ENCODE peak calls at places on chromosomes 12 and 14, in ten cellular contexts. V is AG04450; B is ascending aorta; E is fibroblast of pulmonary artery; R is naive thymus-derived CD4-positive, alpha-beta T cell; G is endodermal cell; X is pancreas; L is cardiac fibroblast; M is heart left ventricle; Z is stomach. Y is an unnamed sample.
A peak's percentile ranks its signal among the peaks of the same experiment; 100 is the strongest.

GRCh38 chr14:21072102-21072501 is 2.0 kb downstream of the ARHGEF40 start:
- DNase-seq in L (peak; percentile 83), V (peak; percentile 44), X (no peak), B (no peak), M (peak; percentile 55), Z (no peak), G (no peak), R (no peak), E (peak; percentile 76), Y (no peak)

GRCh38 chr14:75060420-75060819 is 3.4 kb downstream of the ACYP1 start:
- DNase-seq in X (no peak), E (no peak), G (no peak), R (no peak), Z (no peak), M (no peak), B (no peak), V (no peak), L (no peak), Y (no peak)

GRCh38 chr12:75955251-75955650 is 76.3 kb downstream of the PHLDA1 start:
- DNase-seq in M (no peak), G (peak; percentile 69), Z (no peak), E (no peak), R (no peak), V (no peak), L (no peak), B (no peak), X (no peak), Y (no peak)

GRCh38 chr12:69008510-69008909 is 75.5 kb upstream of the CPM start:
- DNase-seq in Z (no peak), B (no peak), X (no peak), G (no peak), E (peak; percentile 33), M (no peak), V (no peak), R (no peak), L (no peak), Y (no peak)

GRCh38 chr14:104295681-104296387 is 157.4 kb downstream of the KIF26A start:
- DNase-seq in M (no peak), Z (no peak), V (no peak), E (no peak), L (no peak), X (peak; percentile 39), R (no peak), G (peak; percentile 49), B (no peak), Y (no peak)

GRCh38 chr14:73526036-73526984 is 10.6 kb upstream of the ACOT1 start:
- DNase-seq in R (no peak), V (no peak), M (peak; percentile 65), E (no peak), Z (peak; percentile 84), G (no peak), X (peak; percentile 86), B (no peak), L (peak; percentile 24), Y (no peak)

GRCh38 chr14:71594828-71595227 is 337.4 kb upstream of the RGS6 start:
- DNase-seq in B (no peak), M (no peak), Z (no peak), E (no peak), L (peak; percentile 20), G (no peak), V (no peak), R (peak; percentile 36), X (no peak), Y (no peak)

GRCh38 chr14:75769047-75769685 is 108.1 kb downstream of the TTLL5 start:
- DNase-seq in M (no peak), R (no peak), E (no peak), Z (no peak), X (no peak), L (no peak), B (no peak), V (no peak), G (no peak), Y (no peak)

GRCh38 chr12:53805801-53806200 is 54.0 kb upstream of the CISTR start:
- DNase-seq in R (no peak), V (no peak), E (no peak), B (no peak), Z (no peak), X (no peak), L (no peak), G (no peak), M (no peak), Y (no peak)

GRCh38 chr14:104892517-104893434 is 27.7 kb downstream of the CEP170B start:
- DNase-seq in G (peak; percentile 49), V (no peak), M (peak; percentile 17), L (no peak), Z (peak; percentile 24), X (peak; percentile 80), B (peak; percentile 56), R (no peak), E (no peak), Y (no peak)

GRCh38 chr12:109670647-109671046 is 43.0 kb upstream of the FAM222A start:
- DNase-seq in G (peak; percentile 69), E (no peak), X (no peak), R (no peak), B (no peak), M (no peak), V (no peak), L (no peak), Z (no peak), Y (no peak)

GRCh38 chr12:7190268-7191055 is 976 bp downstream of the PEX5 start:
- DNase-seq in X (peak; percentile 78), L (peak; percentile 11), E (peak; percentile 14), V (no peak), M (peak; percentile 28), Z (no peak), G (no peak), R (peak; percentile 1), B (peak; percentile 70), Y (no peak)

GRCh38 chr12:132151766-132152410 is 7.6 kb downstream of the NOC4L start:
- DNase-seq in Z (no peak), M (no peak), L (no peak), R (no peak), E (no peak), B (no peak), G (no peak), V (no peak), X (peak; percentile 74), Y (no peak)

GRCh38 chr12:103249614-103250013 is 246.2 kb downstream of the C12orf42 start:
- DNase-seq in Z (no peak), B (no peak), M (no peak), E (no peak), G (no peak), V (no peak), L (no peak), R (no peak), X (no peak), Y (no peak)

GRCh38 chr12:2306012-2306411 is 253.2 kb downstream of the CACNA1C start:
- DNase-seq in L (no peak), B (no peak), V (no peak), Z (no peak), M (no peak), G (peak; percentile 93), E (no peak), X (no peak), R (no peak), Y (no peak)

GRCh38 chr14:89543420-89543790 is 126.4 kb upstream of the FOXN3 start:
- DNase-seq in V (no peak), M (no peak), L (peak; percentile 16), B (no peak), Z (peak; percentile 32), R (no peak), X (no peak), G (no peak), E (no peak), Y (no peak)
- H3K4me3 ChIP-seq in V (no peak overlapping the region), M (no peak overlapping the region), L (no peak overlapping the region), B (no peak overlapping the region), Z (no peak overlapping the region), R (no peak overlapping the region), X (no peak overlapping the region), G (no peak overlapping the region), E (no peak overlapping the region), Y (no peak overlapping the region)

DNA sequence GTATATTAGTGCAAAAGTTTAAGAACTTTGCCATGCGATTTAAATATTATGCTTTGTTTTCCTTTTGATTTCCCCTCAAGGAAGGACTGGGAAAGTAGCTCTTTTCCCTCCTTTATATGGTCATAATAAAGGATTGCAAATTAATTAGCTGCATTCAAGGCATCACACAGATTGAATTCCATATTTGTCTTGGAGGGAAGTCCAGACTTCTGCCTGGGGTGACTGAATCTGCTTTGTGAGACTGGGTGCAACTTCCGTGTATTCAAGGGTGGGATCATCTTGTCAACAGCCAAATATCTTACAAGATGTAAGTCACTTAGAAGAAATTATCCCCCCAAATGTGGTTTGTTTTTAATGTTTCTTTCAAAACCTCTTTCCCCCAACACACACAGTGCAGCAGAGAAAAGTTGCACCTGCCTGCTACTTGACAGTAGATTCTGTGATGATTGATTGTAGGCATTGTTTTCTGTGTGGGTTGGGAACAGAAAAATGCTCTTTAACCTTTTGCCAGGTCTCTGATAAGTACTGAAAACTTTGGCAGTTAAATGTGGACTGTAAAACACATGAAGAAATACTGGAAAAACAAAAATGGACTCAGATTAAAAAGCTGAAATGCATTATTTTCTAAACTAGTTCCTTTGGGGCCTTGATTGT is 28.4 kb downstream of the STK38L start:
- DNase-seq in M (no peak), Z (no peak), B (no peak), G (no peak), E (peak; percentile 45), L (peak; percentile 44), V (no peak), R (no peak), X (no peak), Y (no peak)
- H3K4me3 ChIP-seq in M (peak overlapping the region; percentile 1), Z (no peak overlapping the region), B (peak overlapping the region; percentile 21), G (no peak overlapping the region), E (no peak overlapping the region), L (no peak overlapping the region), V (no peak overlapping the region), R (no peak overlapping the region), X (no peak overlapping the region), Y (no peak overlapping the region)

DNA sequence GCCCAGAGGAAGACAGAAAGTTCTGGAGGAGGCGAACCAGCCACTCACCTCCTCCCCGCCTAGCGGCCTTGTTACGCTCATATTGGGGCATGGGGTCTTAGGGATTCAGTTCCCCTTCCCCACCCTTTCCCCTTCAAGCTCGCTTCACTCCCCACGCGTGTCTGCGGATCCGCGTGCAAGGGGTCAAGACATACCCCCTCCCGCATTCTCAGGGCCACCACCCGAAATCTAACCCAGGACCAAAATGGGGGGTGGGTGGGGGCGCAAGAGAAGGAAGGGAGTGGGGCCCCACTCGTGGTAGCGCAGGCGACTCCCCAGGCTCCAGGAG is 576 bp upstream of the RFX4 start:
- DNase-seq in G (no peak), R (no peak), L (no peak), Z (no peak), V (no peak), B (no peak), E (no peak), M (no peak), X (no peak), Y (no peak)
- H3K4me3 ChIP-seq in G (no peak overlapping the region), R (no peak overlapping the region), L (no peak overlapping the region), Z (peak overlapping the region; percentile 33), V (no peak overlapping the region), B (peak overlapping the region; percentile 60), E (no peak overlapping the region), M (no peak overlapping the region), X (no peak overlapping the region), Y (peak overlapping the region; percentile 28)

GRCh38 chr12:98767248-98767647 is 122.2 kb downstream of the APAF1 start:
- DNase-seq in X (no peak), L (no peak), G (no peak), V (no peak), R (no peak), E (no peak), B (no peak), Z (no peak), M (no peak), Y (no peak)

GRCh38 chr12:98758331-98758730 is 113.2 kb downstream of the APAF1 start:
- DNase-seq in Z (no peak), G (no peak), X (no peak), R (no peak), M (no peak), E (peak; percentile 13), V (no peak), B (no peak), L (peak; percentile 18), Y (no peak)

GRCh38 chr12:98763656-98764055 is 118.6 kb downstream of the APAF1 start:
- DNase-seq in G (no peak), M (no peak), R (no peak), L (no peak), B (no peak), Z (no peak), E (no peak), V (no peak), X (no peak), Y (no peak)
- H3K4me3 ChIP-seq in G (no peak overlapping the region), M (no peak overlapping the region), R (no peak overlapping the region), L (no peak overlapping the region), B (no peak overlapping the region), Z (no peak overlapping the region), E (no peak overlapping the region), V (no peak overlapping the region), X (no peak overlapping the region), Y (no peak overlapping the region)